ENCODE peak calls at places on chromosomes 13 and 19, in five cellular contexts. I is uterus, M is endothelial cell, Q is T-helper 17 cell, P is progenitor cell of endocrine pancreas. J is an unnamed sample.

GRCh38 chr19:31727536-31727935 is 378.3 kb upstream of the TSHZ3 start:
- DNase-seq in I (no peak), Q (no peak), P (no peak), M (no peak), J (no peak)

GRCh38 chr19:4730740-4731171 is 7.1 kb upstream of the DPP9 start:
- DNase-seq in I (no peak), P (peak), Q (peak), M (peak), J (no peak)

GRCh38 chr13:99425485-99426341 is 75.6 kb upstream of the TM9SF2 start:
- DNase-seq in P (no peak), I (no peak), M (no peak), Q (no peak), J (no peak)

GRCh38 chr19:18194554-18195238 is 1.7 kb downstream of the MPV17L2 start:
- DNase-seq in I (peak), Q (no peak), M (peak), P (no peak), J (no peak)

GRCh38 chr13:37127706-37128241 is 22.3 kb upstream of the CSNK1A1L start:
- DNase-seq in P (no peak), M (no peak), I (no peak), Q (no peak), J (no peak)

GRCh38 chr13:27375686-27376326 is 48.6 kb upstream of the GTF3A start:
- DNase-seq in I (peak), Q (peak), M (peak), P (peak), J (peak)

GRCh38 chr13:44867825-44868224 is 121.4 kb downstream of the NUFIP1 start:
- DNase-seq in P (no peak), M (no peak), Q (no peak), I (peak), J (no peak)

GRCh38 chr19:1907563-1908363 is 2.6 kb downstream of the ADAT3 start:
- DNase-seq in M (no peak), P (no peak), Q (no peak), I (no peak), J (peak)

GRCh38 chr19:46068345-46069258 is 27.8 kb upstream of the IGFL4 start:
- DNase-seq in Q (no peak), M (no peak), I (no peak), P (no peak), J (no peak)

GRCh38 chr13:49985129-49985528 is 11.7 kb upstream of the TRIM13 start:
- DNase-seq in M (no peak), P (no peak), I (no peak), Q (no peak), J (no peak)

GRCh38 chr19:8511573-8512101 is 2.3 kb downstream of the ZNF414 start:
- DNase-seq in I (no peak), M (no peak), Q (no peak), P (no peak), J (no peak)

GRCh38 chr13:92716749-92717148 is 509.9 kb upstream of the GPC6 start:
- DNase-seq in M (no peak), P (no peak), Q (no peak), I (no peak), J (no peak)

GRCh38 chr13:75870397-75870801 is 234.3 kb downstream of the LMO7 start:
- DNase-seq in M (no peak), I (no peak), Q (peak), P (no peak), J (no peak)

GRCh38 chr19:17673937-17674799 is 14.0 kb downstream of the UNC13A start:
- DNase-seq in I (no peak), P (no peak), Q (no peak), M (no peak), J (no peak)

GRCh38 chr13:79522583-79522982 is 41.6 kb downstream of the NDFIP2 start:
- DNase-seq in I (no peak), Q (no peak), M (no peak), P (no peak), J (no peak)

GRCh38 chr13:113862191-113862765 is 1.6 kb downstream of the GAS6 start:
- DNase-seq in I (no peak), Q (no peak), M (no peak), P (no peak), J (no peak)

GRCh38 chr13:66137384-66137783 is 1092.8 kb downstream of the PCDH9 start:
- DNase-seq in P (no peak), Q (no peak), M (no peak), I (no peak), J (no peak)

GRCh38 chr13:76067850-76068249 is 431.7 kb downstream of the LMO7 start:
- DNase-seq in Q (no peak), I (no peak), P (no peak), M (no peak), J (no peak)

GRCh38 chr13:30129411-30129810 is 177.9 kb downstream of the KATNAL1 start:
- DNase-seq in M (no peak), I (peak), Q (no peak), P (no peak), J (no peak)

GRCh38 chr13:37357548-37357947 is 241.0 kb downstream of the POSTN start:
- DNase-seq in M (no peak), Q (no peak), I (no peak), P (no peak), J (no peak)

GRCh38 chr13:39415403-39415802 is 187.6 kb downstream of the LHFPL6 start:
- DNase-seq in M (peak), Q (no peak), P (no peak), I (peak), J (peak)

GRCh38 chr13:72726721-72727416 is 560 bp downstream of the MZT1 start:
- DNase-seq in Q (peak), I (no peak), M (peak), P (peak), J (peak)

GRCh38 chr13:45119469-45119989 is 781 bp upstream of the GTF2F2 start:
- DNase-seq in P (no peak), I (no peak), M (no peak), Q (peak), J (peak)

GRCh38 chr13:45179428-45179827 is 21.4 kb downstream of the KCTD4 start:
- DNase-seq in M (no peak), I (no peak), P (no peak), Q (no peak), J (no peak)

GRCh38 chr19:8096071-8096470 is 43.5 kb downstream of the CCL25 start:
- DNase-seq in P (no peak), Q (no peak), M (no peak), I (no peak), J (no peak)

GRCh38 chr13:114061047-114061446 is 71.4 kb downstream of the RASA3 start:
- DNase-seq in M (no peak), Q (no peak), P (no peak), I (no peak), J (no peak)

GRCh38 chr13:113822266-113822665 is 41.6 kb downstream of the GAS6 start:
- DNase-seq in I (no peak), Q (no peak), P (no peak), M (no peak), J (no peak)